ENCODE peak calls at places on chromosomes 7 and 10, in six cellular contexts. One of them, this sample, is unnamed. For H3K27me3, the result is how much of the 10 kb centered on the place peaks cover.

GRCh38 chr7:38160003-38160571 is 18.0 kb upstream of the STARD3NL start:
- DNase-seq in upper lobe of left lung: no peak
- DNase-seq in suprapubic skin: no peak
- DNase-seq in IMR-90: no peak
- DNase-seq in pancreas: no peak
- DNase-seq in A673: no peak
- DNase-seq in this sample: peak

GRCh38 chr10:9069136-9069535 is 1014.6 kb downstream of the GATA3 start:
- DNase-seq in upper lobe of left lung: no peak
- DNase-seq in suprapubic skin: no peak
- DNase-seq in IMR-90: no peak
- DNase-seq in pancreas: no peak
- DNase-seq in A673: peak
- DNase-seq in this sample: no peak

GRCh38 chr7:82085116-82085515 is 315.3 kb upstream of the HGF start:
- DNase-seq in upper lobe of left lung: no peak
- DNase-seq in suprapubic skin: no peak
- DNase-seq in IMR-90: no peak
- DNase-seq in pancreas: no peak
- DNase-seq in A673: no peak
- DNase-seq in this sample: no peak

GRCh38 chr10:126203746-126204145 is 184.5 kb downstream of the ADAM12 start:
- DNase-seq in upper lobe of left lung: no peak
- DNase-seq in suprapubic skin: no peak
- DNase-seq in IMR-90: no peak
- DNase-seq in pancreas: no peak
- DNase-seq in A673: no peak
- DNase-seq in this sample: no peak

GRCh38 chr7:72751978-72752377 is 76.0 kb downstream of the TYW1B start:
- DNase-seq in upper lobe of left lung: no peak
- DNase-seq in suprapubic skin: no peak
- DNase-seq in IMR-90: no peak
- DNase-seq in pancreas: no peak
- DNase-seq in A673: peak
- DNase-seq in this sample: no peak

GRCh38 chr7:46559194-46559576 is 638.1 kb upstream of the IGFBP3 start:
- DNase-seq in upper lobe of left lung: no peak
- DNase-seq in suprapubic skin: no peak
- DNase-seq in IMR-90: peak
- DNase-seq in pancreas: no peak
- DNase-seq in A673: no peak
- DNase-seq in this sample: no peak

GRCh38 chr10:124999433-125000365 is 57.8 kb downstream of the ZRANB1 start:
- DNase-seq in upper lobe of left lung: peak
- DNase-seq in suprapubic skin: peak
- DNase-seq in IMR-90: peak
- DNase-seq in pancreas: no peak
- DNase-seq in A673: no peak
- DNase-seq in this sample: peak

GRCh38 chr7:136251826-136252225 is 274.7 kb upstream of the MTPN start:
- DNase-seq in upper lobe of left lung: no peak
- DNase-seq in suprapubic skin: no peak
- DNase-seq in IMR-90: no peak
- DNase-seq in pancreas: no peak
- DNase-seq in A673: no peak
- DNase-seq in this sample: peak

GRCh38 chr7:19816128-19816527 is 42.7 kb upstream of the TMEM196 start:
- DNase-seq in upper lobe of left lung: no peak
- DNase-seq in suprapubic skin: no peak
- DNase-seq in IMR-90: no peak
- DNase-seq in pancreas: no peak
- DNase-seq in A673: no peak
- DNase-seq in this sample: no peak

GRCh38 chr7:27697861-27698430 is 35.3 kb upstream of the HIBADH start:
- DNase-seq in upper lobe of left lung: peak
- DNase-seq in suprapubic skin: no peak
- DNase-seq in IMR-90: peak
- DNase-seq in pancreas: no peak
- DNase-seq in A673: no peak
- DNase-seq in this sample: no peak

GRCh38 chr7:93715234-93715633 is 140.7 kb upstream of the CALCR start:
- DNase-seq in upper lobe of left lung: peak
- DNase-seq in suprapubic skin: peak
- DNase-seq in IMR-90: peak
- DNase-seq in pancreas: peak
- DNase-seq in A673: peak
- DNase-seq in this sample: peak

GRCh38 chr7:29957921-29958320 is 31.7 kb downstream of the SCRN1 start:
- DNase-seq in upper lobe of left lung: no peak
- DNase-seq in suprapubic skin: no peak
- DNase-seq in IMR-90: no peak
- DNase-seq in pancreas: no peak
- DNase-seq in A673: no peak
- DNase-seq in this sample: no peak

GRCh38 chr7:139730746-139731612 is 46.8 kb downstream of the HIPK2 start:
- DNase-seq in upper lobe of left lung: peak
- DNase-seq in suprapubic skin: no peak
- DNase-seq in IMR-90: peak
- DNase-seq in pancreas: peak
- DNase-seq in A673: no peak
- DNase-seq in this sample: no peak

GRCh38 chr10:102120987-102121738 is 995 bp upstream of the LDB1 start:
- DNase-seq in upper lobe of left lung: peak
- DNase-seq in suprapubic skin: peak
- DNase-seq in IMR-90: peak
- DNase-seq in pancreas: peak
- DNase-seq in A673: peak
- DNase-seq in this sample: peak

GRCh38 chr10:26627320-26627719 is 70.2 kb upstream of the PDSS1 start:
- DNase-seq in upper lobe of left lung: no peak
- DNase-seq in suprapubic skin: no peak
- DNase-seq in IMR-90: no peak
- DNase-seq in pancreas: no peak
- DNase-seq in A673: peak
- DNase-seq in this sample: no peak

GRCh38 chr7:76244781-76245391 is 43.2 kb downstream of the SRRM3 start:
- DNase-seq in upper lobe of left lung: no peak
- DNase-seq in suprapubic skin: no peak
- DNase-seq in IMR-90: no peak
- DNase-seq in pancreas: no peak
- DNase-seq in A673: no peak
- DNase-seq in this sample: no peak

GRCh38 chr7:150753826-150754603 is 16.8 kb downstream of the GIMAP5 start:
- DNase-seq in upper lobe of left lung: no peak
- DNase-seq in suprapubic skin: no peak
- DNase-seq in IMR-90: no peak
- DNase-seq in pancreas: no peak
- DNase-seq in A673: peak
- DNase-seq in this sample: no peak

GRCh38 chr10:68697106-68697505 is 23.9 kb upstream of the CCAR1 start:
- DNase-seq in upper lobe of left lung: no peak
- DNase-seq in suprapubic skin: no peak
- DNase-seq in IMR-90: no peak
- DNase-seq in pancreas: no peak
- DNase-seq in A673: no peak
- DNase-seq in this sample: no peak

GRCh38 chr7:37495574-37496184 is 47.0 kb upstream of the ELMO1 start:
- DNase-seq in upper lobe of left lung: no peak
- DNase-seq in suprapubic skin: no peak
- DNase-seq in IMR-90: peak
- DNase-seq in pancreas: no peak
- DNase-seq in A673: peak
- DNase-seq in this sample: no peak

GRCh38 chr7:18901881-18902280 is 215.6 kb downstream of the TWIST1 start:
- DNase-seq in upper lobe of left lung: no peak
- DNase-seq in suprapubic skin: no peak
- DNase-seq in IMR-90: no peak
- DNase-seq in pancreas: no peak
- DNase-seq in A673: no peak
- DNase-seq in this sample: peak

GRCh38 chr10:75079436-75080083 is 31.9 kb upstream of the SAMD8 start:
- DNase-seq in upper lobe of left lung: no peak
- DNase-seq in suprapubic skin: no peak
- DNase-seq in IMR-90: no peak
- DNase-seq in pancreas: no peak
- DNase-seq in A673: peak
- DNase-seq in this sample: peak

GRCh38 chr10:119516381-119517234 is 25.9 kb downstream of the RGS10 start:
- DNase-seq in upper lobe of left lung: peak
- DNase-seq in suprapubic skin: no peak
- DNase-seq in IMR-90: no peak
- DNase-seq in pancreas: no peak
- DNase-seq in A673: peak
- DNase-seq in this sample: no peak
- H3K4me3 ChIP-seq in upper lobe of left lung: no peak
- H3K4me3 ChIP-seq in suprapubic skin: no peak
- H3K4me3 ChIP-seq in IMR-90: no peak
- H3K4me3 ChIP-seq in pancreas: no peak
- H3K4me3 ChIP-seq in A673: no peak
- H3K4me3 ChIP-seq in this sample: no peak

DNA sequence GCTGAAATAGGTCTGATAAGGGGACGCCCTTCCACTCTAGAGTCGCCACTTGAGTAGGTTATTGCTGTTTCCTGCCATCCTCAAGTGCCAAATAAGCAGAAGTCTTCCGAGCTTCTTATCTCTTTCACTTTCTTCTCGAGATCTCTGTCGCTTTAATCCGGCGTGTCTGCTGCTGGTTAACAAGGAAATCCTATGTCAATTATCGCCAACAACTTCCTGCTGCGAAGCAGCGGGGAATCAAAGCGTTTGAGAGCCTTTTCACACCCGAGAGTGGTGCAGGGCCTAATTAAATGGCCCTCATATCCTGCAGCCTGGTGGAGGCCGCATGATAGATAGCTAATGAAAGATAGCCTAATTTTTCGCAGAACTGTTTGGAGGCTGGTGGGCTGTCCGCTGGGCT is 215.9 kb downstream of the RAB11FIP2 start:
- DNase-seq in upper lobe of left lung: peak
- DNase-seq in suprapubic skin: no peak
- DNase-seq in IMR-90: no peak
- DNase-seq in pancreas: no peak
- DNase-seq in A673: peak
- DNase-seq in this sample: no peak
- H3K27me3 ChIP-seq in upper lobe of left lung: under half
- H3K27me3 ChIP-seq in suprapubic skin: under half
- H3K27me3 ChIP-seq in IMR-90: under half
- H3K27me3 ChIP-seq in pancreas: under half
- H3K27me3 ChIP-seq in A673: half or more
- H3K27me3 ChIP-seq in this sample: under half

GRCh38 chr7:155765458-155765857 is 46.8 kb downstream of the SHH start:
- DNase-seq in upper lobe of left lung: no peak
- DNase-seq in suprapubic skin: no peak
- DNase-seq in IMR-90: no peak
- DNase-seq in pancreas: no peak
- DNase-seq in A673: no peak
- DNase-seq in this sample: no peak

GRCh38 chr7:155763721-155764431 is 48.4 kb downstream of the SHH start:
- DNase-seq in upper lobe of left lung: no peak
- DNase-seq in suprapubic skin: no peak
- DNase-seq in IMR-90: peak
- DNase-seq in pancreas: no peak
- DNase-seq in A673: peak
- DNase-seq in this sample: no peak

GRCh38 chr7:155763122-155763521 is 49.1 kb downstream of the SHH start:
- DNase-seq in upper lobe of left lung: no peak
- DNase-seq in suprapubic skin: no peak
- DNase-seq in IMR-90: no peak
- DNase-seq in pancreas: no peak
- DNase-seq in A673: peak
- DNase-seq in this sample: no peak

GRCh38 chr7:155762639-155763038 is 49.6 kb downstream of the SHH start:
- DNase-seq in upper lobe of left lung: no peak
- DNase-seq in suprapubic skin: no peak
- DNase-seq in IMR-90: no peak
- DNase-seq in pancreas: no peak
- DNase-seq in A673: no peak
- DNase-seq in this sample: no peak

DNA sequence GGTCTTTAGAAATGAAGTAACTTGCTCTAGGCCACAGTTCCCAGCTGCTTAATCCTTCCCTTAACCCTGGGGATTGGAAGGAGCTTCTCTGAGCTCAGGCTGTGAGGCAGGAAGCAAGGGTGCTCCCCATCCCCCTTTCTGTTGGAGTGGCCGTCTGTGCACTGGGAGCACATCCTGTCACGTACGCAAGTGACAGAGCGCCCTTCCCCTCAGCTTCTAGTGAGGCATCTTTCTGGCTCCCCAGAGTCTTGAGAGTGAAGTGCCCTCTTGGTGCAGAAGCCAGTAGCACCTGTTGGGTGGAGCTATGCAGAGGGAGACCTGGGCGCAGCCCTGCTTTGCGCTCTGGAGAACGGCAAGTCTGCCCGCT is 47.8 kb downstream of the SHH start:
- DNase-seq in upper lobe of left lung: no peak
- DNase-seq in suprapubic skin: no peak
- DNase-seq in IMR-90: no peak
- DNase-seq in pancreas: no peak
- DNase-seq in A673: no peak
- DNase-seq in this sample: no peak
- H3K4me3 ChIP-seq in upper lobe of left lung: no peak
- H3K4me3 ChIP-seq in suprapubic skin: no peak
- H3K4me3 ChIP-seq in IMR-90: no peak
- H3K4me3 ChIP-seq in pancreas: no peak
- H3K4me3 ChIP-seq in A673: no peak
- H3K4me3 ChIP-seq in this sample: no peak

DNA sequence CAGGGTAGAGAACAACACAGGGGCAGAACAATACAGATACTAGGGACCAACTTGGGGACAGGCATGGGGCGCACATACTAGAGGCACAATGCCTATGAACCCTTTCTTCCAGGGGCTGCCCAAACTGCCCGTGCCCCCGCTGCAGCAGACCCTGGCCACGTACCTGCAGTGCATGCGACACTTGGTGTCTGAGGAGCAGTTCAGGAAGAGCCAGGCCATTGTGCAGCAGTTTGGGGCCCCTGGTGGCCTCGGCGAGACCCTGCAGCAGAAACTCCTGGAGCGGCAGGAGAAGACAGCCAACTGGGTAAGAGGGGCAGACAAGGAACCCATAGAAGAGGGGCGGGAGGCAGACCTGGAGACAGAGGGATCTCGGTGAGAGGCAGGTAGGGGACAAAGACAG is 5.8 kb downstream of the CHAT start:
- DNase-seq in upper lobe of left lung: no peak
- DNase-seq in suprapubic skin: peak
- DNase-seq in IMR-90: no peak
- DNase-seq in pancreas: no peak
- DNase-seq in A673: no peak
- DNase-seq in this sample: no peak
- H3K27me3 ChIP-seq in upper lobe of left lung: under half
- H3K27me3 ChIP-seq in suprapubic skin: half or more
- H3K27me3 ChIP-seq in IMR-90: half or more
- H3K27me3 ChIP-seq in pancreas: under half
- H3K27me3 ChIP-seq in A673: under half
- H3K27me3 ChIP-seq in this sample: under half

GRCh38 chr10:91883549-91884542 is 25.4 kb downstream of the FGFBP3 start:
- DNase-seq in upper lobe of left lung: peak
- DNase-seq in suprapubic skin: no peak
- DNase-seq in IMR-90: peak
- DNase-seq in pancreas: peak
- DNase-seq in A673: peak
- DNase-seq in this sample: peak
- H3K4me3 ChIP-seq in upper lobe of left lung: no peak
- H3K4me3 ChIP-seq in suprapubic skin: peak
- H3K4me3 ChIP-seq in IMR-90: no peak
- H3K4me3 ChIP-seq in pancreas: no peak
- H3K4me3 ChIP-seq in A673: no peak
- H3K4me3 ChIP-seq in this sample: peak